ENCODE peak calls at places on chromosomes 7 and 10, in seven cellular contexts. O is sigmoid colon; U is CD8-positive, alpha-beta T cell; X is Peyer's patch; T is body of pancreas; D is left lung; N is hepatocyte. J is an unnamed sample. For H3K4me1 and H3K27me3, the result is how much of the 10 kb centered on the place peaks cover.

GRCh38 chr10:94005050-94005449 is 11.3 kb downstream of the PLCE1 start:
- DNase-seq in O (no peak), U (no peak), X (no peak), T (no peak), D (no peak), N (no peak), J (no peak)

GRCh38 chr10:22714524-22715289 is at the start of gene PIP4K2A:
- DNase-seq in O (peak), U (peak), X (peak), T (peak), D (peak), N (peak), J (peak)

GRCh38 chr7:155798673-155799439 is 13.4 kb downstream of the SHH start:
- DNase-seq in O (no peak), U (no peak), X (no peak), T (no peak), D (peak), N (no peak), J (no peak)

GRCh38 chr10:35453855-35454532 is 117.7 kb downstream of the CCNY start:
- DNase-seq in O (no peak), U (no peak), X (no peak), T (peak), D (no peak), N (no peak), J (no peak)

GRCh38 chr10:26588611-26589010 is 108.9 kb upstream of the PDSS1 start:
- DNase-seq in O (no peak), U (no peak), X (no peak), T (no peak), D (no peak), N (no peak), J (no peak)

GRCh38 chr7:105826143-105826542 is 50.3 kb downstream of the ATXN7L1 start:
- DNase-seq in O (no peak), U (no peak), X (no peak), T (no peak), D (no peak), N (no peak), J (no peak)

GRCh38 chr10:49616421-49617230 is 2.8 kb downstream of the CHAT start:
- DNase-seq in O (peak), U (no peak), X (no peak), T (no peak), D (no peak), N (no peak), J (no peak)

GRCh38 chr10:103395754-103396066 is 565 bp downstream of the ATP5MK start:
- DNase-seq in O (no peak), U (no peak), X (no peak), T (no peak), D (no peak), N (peak), J (no peak)

GRCh38 chr10:114716811-114717404 is 58.8 kb upstream of the ABLIM1 start:
- DNase-seq in O (no peak), U (no peak), X (no peak), T (no peak), D (no peak), N (no peak), J (no peak)

GRCh38 chr10:113045155-113046055 is 95.4 kb downstream of the TCF7L2 start:
- DNase-seq in O (peak), U (no peak), X (no peak), T (no peak), D (no peak), N (no peak), J (no peak)

GRCh38 chr7:129951076-129952011 is 1.4 kb downstream of the UBE2H start:
- DNase-seq in O (peak), U (peak), X (peak), T (peak), D (no peak), N (peak), J (no peak)

GRCh38 chr10:116620423-116621400 is at the start of gene PNLIPRP2:
- DNase-seq in O (no peak), U (no peak), X (no peak), T (peak), D (no peak), N (peak), J (no peak)

GRCh38 chr7:100719523-100720319 is 547 bp upstream of the EPO start:
- DNase-seq in O (no peak), U (no peak), X (no peak), T (no peak), D (no peak), N (no peak), J (no peak)

GRCh38 chr10:132169766-132170560 is 16.8 kb upstream of the DPYSL4 start:
- DNase-seq in O (no peak), U (no peak), X (no peak), T (no peak), D (peak), N (no peak), J (no peak)

GRCh38 chr7:139697031-139697430 is 80.8 kb downstream of the HIPK2 start:
- DNase-seq in O (no peak), U (no peak), X (no peak), T (peak), D (no peak), N (no peak), J (no peak)

DNA sequence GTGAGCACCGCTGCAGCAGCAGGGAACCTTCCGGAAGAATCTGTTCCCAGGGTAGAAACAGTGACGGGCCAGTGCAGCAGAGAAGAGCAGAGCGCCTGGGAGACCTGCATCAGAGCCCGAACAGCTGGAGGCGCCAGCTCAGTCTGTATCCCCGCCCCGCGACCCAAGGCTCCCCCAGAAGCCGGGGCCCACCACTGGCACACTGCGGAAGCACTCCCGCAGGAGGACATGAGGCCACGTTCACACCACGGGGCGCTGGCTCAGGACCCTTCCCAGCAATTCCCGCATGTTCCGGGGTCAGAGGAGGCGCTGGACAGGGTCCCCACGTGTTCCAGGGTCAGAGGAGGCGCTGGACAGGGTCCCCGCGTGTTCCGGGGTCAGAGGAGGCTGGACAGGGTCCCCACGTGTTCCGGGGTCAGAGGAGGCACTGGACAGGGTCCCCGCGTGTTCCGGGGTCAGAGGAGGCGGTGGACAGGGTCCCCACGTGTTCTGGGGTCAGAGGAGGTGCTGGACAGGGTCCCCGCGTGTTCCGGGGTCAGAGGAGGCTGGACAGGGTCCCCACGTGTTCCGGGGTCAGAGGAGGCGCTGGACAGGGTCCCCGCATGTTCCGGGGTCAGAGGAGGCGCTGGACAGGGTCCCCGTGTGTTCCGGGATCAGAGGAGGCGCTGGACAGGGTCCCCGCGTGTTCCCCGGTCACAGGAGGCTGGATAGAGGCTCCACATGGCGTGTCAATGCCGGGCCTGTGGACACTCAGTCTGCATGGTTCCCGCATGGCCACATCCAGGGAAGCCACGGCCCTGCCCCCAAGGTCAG is 117.6 kb downstream of the MAD1L1 start:
- DNase-seq in O (no peak), U (no peak), X (no peak), T (no peak), D (no peak), N (no peak), J (no peak)
- H3K4me1 ChIP-seq in O (under half), U (under half), X (under half), T (under half), D (under half), N (under half), J (under half)

GRCh38 chr10:12590682-12591642 is 241.6 kb downstream of the CAMK1D start:
- DNase-seq in O (peak), U (no peak), X (no peak), T (no peak), D (no peak), N (no peak), J (no peak)

GRCh38 chr10:12596055-12596576 is 246.8 kb downstream of the CAMK1D start:
- DNase-seq in O (no peak), U (no peak), X (no peak), T (no peak), D (no peak), N (no peak), J (no peak)

GRCh38 chr10:12597176-12597575 is 247.8 kb downstream of the CAMK1D start:
- DNase-seq in O (no peak), U (no peak), X (no peak), T (no peak), D (no peak), N (no peak), J (no peak)

GRCh38 chr10:12592967-12593366 is 243.6 kb downstream of the CAMK1D start:
- DNase-seq in O (no peak), U (no peak), X (no peak), T (no peak), D (no peak), N (no peak), J (no peak)

GRCh38 chr10:12594448-12594944 is 245.1 kb downstream of the CAMK1D start:
- DNase-seq in O (no peak), U (peak), X (peak), T (no peak), D (no peak), N (no peak), J (no peak)
- H3K27ac ChIP-seq in O (no peak), U (no peak), X (peak), T (no peak), D (no peak), N (no peak), J (no peak)

DNA sequence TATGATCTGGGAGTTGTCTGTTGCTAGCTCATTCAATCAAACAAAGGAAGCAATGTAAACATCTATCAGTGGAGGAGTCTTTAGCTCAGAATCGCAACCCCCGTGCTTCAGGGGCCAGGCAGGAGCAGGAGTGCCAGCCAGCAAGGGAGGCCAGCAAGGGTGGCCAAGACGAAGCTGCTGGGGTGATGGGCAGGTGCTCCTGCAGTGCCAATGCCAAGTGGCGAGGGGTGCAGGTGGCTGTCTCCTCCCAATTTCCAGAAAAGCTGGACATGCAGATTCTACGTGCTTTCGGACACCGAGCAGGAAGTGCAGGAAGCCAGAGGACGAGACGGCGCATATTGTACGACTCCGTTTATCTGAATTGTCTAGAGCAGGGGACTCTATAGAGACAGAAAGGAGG is 48.1 kb upstream of the EBF3 start:
- DNase-seq in O (no peak), U (no peak), X (no peak), T (no peak), D (no peak), N (no peak), J (no peak)
- H3K27me3 ChIP-seq in O (under half), U (under half), X (under half), T (under half), D (under half), N (under half), J (under half)

GRCh38 chr10:75722609-75723008 is 291.2 kb downstream of the LRMDA start:
- DNase-seq in O (no peak), U (no peak), X (no peak), T (peak), D (no peak), N (no peak), J (no peak)
- H3K4me1 ChIP-seq in O (under half), U (under half), X (under half), T (under half), D (under half), N (under half), J (under half)